ENCODE peak calls at places on chromosomes 1 and 21, in eight cellular contexts. N, H, W, A, U, T, P and L are unnamed samples.

GRCh38 chr1:3775498-3776230 is 3.1 kb downstream of the SMIM1 start:
- DNase-seq in N (peak), A (no peak), P (peak), U (peak), W (peak), T (no peak), H (no peak), L (peak)

GRCh38 chr1:183942933-183943693 is 94.4 kb downstream of the COLGALT2 start:
- DNase-seq in W (peak), U (peak), H (peak), A (no peak), T (no peak), N (no peak), P (peak), L (no peak)

GRCh38 chr1:107914144-107914543 is 50.8 kb downstream of the VAV3 start:
- DNase-seq in T (no peak), A (no peak), N (no peak), P (no peak), H (no peak), W (no peak), U (no peak), L (no peak)

GRCh38 chr21:36104306-36105300 is 30.3 kb upstream of the CBR3 start:
- DNase-seq in P (peak), W (peak), N (peak), A (no peak), T (no peak), H (no peak), U (peak), L (no peak)

GRCh38 chr1:41442697-41443251 is 41.7 kb downstream of the EDN2 start:
- DNase-seq in U (no peak), A (no peak), T (peak), N (no peak), P (no peak), W (no peak), H (peak), L (no peak)

GRCh38 chr1:4227986-4228385 is 327.9 kb upstream of the C1orf174 start:
- DNase-seq in T (no peak), H (no peak), W (no peak), U (no peak), A (no peak), P (no peak), N (no peak), L (no peak)

GRCh38 chr1:67590329-67590728 is 94.7 kb upstream of the GADD45A start:
- DNase-seq in W (no peak), U (no peak), H (no peak), P (peak), T (no peak), A (no peak), N (no peak), L (no peak)

GRCh38 chr1:114088392-114089299 is 65.0 kb downstream of the SYT6 start:
- DNase-seq in H (no peak), N (no peak), A (no peak), U (no peak), W (no peak), P (no peak), T (no peak), L (no peak)

GRCh38 chr21:29904359-29905282 is 35.2 kb downstream of the GRIK1 start:
- DNase-seq in P (no peak), W (no peak), N (no peak), U (no peak), A (no peak), H (no peak), T (no peak), L (no peak)

GRCh38 chr1:226038661-226039060 is 23.9 kb upstream of the H3-3A start:
- DNase-seq in N (no peak), H (no peak), A (no peak), P (no peak), U (no peak), W (no peak), T (no peak), L (no peak)

GRCh38 chr1:20729155-20729931 is 3.2 kb downstream of the SH2D5 start:
- DNase-seq in U (no peak), W (no peak), T (no peak), H (no peak), N (no peak), A (peak), P (no peak), L (no peak)

GRCh38 chr1:114585221-114585620 is 3.8 kb upstream of the BCAS2 start:
- DNase-seq in H (peak), T (no peak), U (no peak), P (no peak), A (no peak), N (no peak), W (no peak), L (no peak)

GRCh38 chr1:26696645-26697440 is 1.0 kb downstream of the ARID1A start:
- DNase-seq in W (no peak), A (peak), U (peak), N (peak), T (no peak), P (no peak), H (no peak), L (peak)

GRCh38 chr1:202691846-202692245 is 18.4 kb downstream of the SYT2 start:
- DNase-seq in W (no peak), U (no peak), T (no peak), P (no peak), N (no peak), H (no peak), A (no peak), L (no peak)

GRCh38 chr1:16385659-16386453 is 18.8 kb downstream of the SZRD1 start:
- DNase-seq in U (no peak), P (no peak), A (no peak), T (no peak), W (no peak), H (no peak), N (no peak), L (no peak)

GRCh38 chr1:179337942-179338560 is 27.7 kb upstream of the AXDND1 start:
- DNase-seq in P (no peak), T (no peak), H (no peak), W (no peak), U (no peak), A (no peak), N (no peak), L (no peak)

GRCh38 chr1:93471911-93472310 is 24.0 kb downstream of the FNBP1L start:
- DNase-seq in H (no peak), N (no peak), U (no peak), A (no peak), T (peak), W (no peak), P (no peak), L (no peak)

GRCh38 chr21:31744162-31744800 is 12.4 kb upstream of the SCAF4 start:
- DNase-seq in N (no peak), W (no peak), A (no peak), P (no peak), U (no peak), H (no peak), T (no peak), L (no peak)

GRCh38 chr21:39153842-39154241 is 29.4 kb downstream of the PSMG1 start:
- DNase-seq in A (no peak), P (no peak), H (no peak), W (no peak), U (no peak), T (no peak), N (no peak), L (no peak)

GRCh38 chr1:5907966-5908365 is 84.3 kb downstream of the NPHP4 start:
- DNase-seq in W (no peak), H (no peak), A (no peak), U (no peak), P (no peak), N (no peak), T (no peak), L (no peak)

GRCh38 chr21:38126677-38127271 is 130.0 kb upstream of the KCNJ15 start:
- DNase-seq in N (peak), U (peak), P (peak), T (peak), A (no peak), W (peak), H (peak), L (peak)

GRCh38 chr1:209641216-209642181 is 10.7 kb downstream of the LAMB3 start:
- DNase-seq in H (no peak), T (no peak), N (no peak), P (peak), W (no peak), U (no peak), A (no peak), L (no peak)

GRCh38 chr1:18945401-18945849 is 11.1 kb downstream of the IFFO2 start:
- DNase-seq in W (peak), P (no peak), H (no peak), A (no peak), T (peak), N (no peak), U (no peak), L (no peak)

GRCh38 chr1:31739281-31739853 is 24.8 kb downstream of the ADGRB2 start:
- DNase-seq in P (no peak), N (peak), T (no peak), H (no peak), W (no peak), A (no peak), U (no peak), L (peak)

GRCh38 chr21:32184485-32184884 is 94.4 kb downstream of the MIS18A start:
- DNase-seq in W (no peak), H (no peak), T (no peak), N (no peak), P (no peak), U (no peak), A (no peak), L (no peak)

GRCh38 chr1:21289700-21290545 is at the start of gene ECE1:
- DNase-seq in H (no peak), T (no peak), W (peak), U (peak), N (peak), P (no peak), A (no peak), L (peak)

GRCh38 chr1:16151200-16151708 is 4.6 kb downstream of the EPHA2 start:
- DNase-seq in U (no peak), W (no peak), H (no peak), T (no peak), P (no peak), N (no peak), A (no peak), L (no peak)

GRCh38 chr1:203915811-203916210 is 54.4 kb downstream of the SNRPE start:
- DNase-seq in U (no peak), W (no peak), P (no peak), H (peak), N (no peak), T (no peak), A (no peak), L (no peak)

GRCh38 chr1:90402893-90403849 is 313.9 kb downstream of the BARHL2 start:
- DNase-seq in N (no peak), P (no peak), U (no peak), A (no peak), T (peak), H (peak), W (peak), L (no peak)

GRCh38 chr21:37558676-37559204 is 192.2 kb downstream of the DYRK1A start:
- DNase-seq in P (no peak), A (no peak), H (no peak), U (no peak), T (no peak), W (no peak), N (no peak), L (no peak)

GRCh38 chr1:15353839-15354579 is 55.7 kb upstream of the EFHD2 start:
- DNase-seq in H (no peak), U (no peak), W (no peak), A (no peak), T (no peak), P (no peak), N (no peak), L (no peak)

GRCh38 chr1:213457097-213457680 is 406.1 kb downstream of the RPS6KC1 start:
- DNase-seq in T (no peak), A (no peak), H (no peak), U (no peak), W (no peak), N (no peak), P (peak), L (no peak)

GRCh38 chr1:243420369-243420768 is 164.5 kb downstream of the SDCCAG8 start:
- DNase-seq in W (no peak), U (no peak), P (no peak), A (no peak), T (no peak), N (no peak), H (no peak), L (no peak)

GRCh38 chr21:45332415-45332814 is 44.7 kb upstream of the POFUT2 start:
- DNase-seq in N (no peak), A (no peak), U (no peak), W (no peak), H (no peak), T (no peak), P (no peak), L (no peak)

GRCh38 chr1:201870397-201870796 is 18.3 kb upstream of the SHISA4 start:
- DNase-seq in W (no peak), N (no peak), A (no peak), U (no peak), P (no peak), H (no peak), T (no peak), L (no peak)

GRCh38 chr1:171251741-171252300 is 3.5 kb downstream of the FMO1 start:
- DNase-seq in W (peak), H (no peak), P (no peak), N (no peak), T (no peak), A (no peak), U (peak), L (no peak)

GRCh38 chr1:244647819-244648218 is 5.1 kb upstream of the DESI2 start:
- DNase-seq in W (no peak), H (no peak), U (no peak), A (no peak), P (no peak), T (no peak), N (no peak), L (no peak)